ENCODE peak calls at places on chromosomes 1 and 21, in seven cellular contexts. N is CD4-positive, alpha-beta memory T cell; T is left lung; K is bronchial epithelial cell; G is MG63; Z is pancreas; L is left ventricle myocardium inferior. H is an unnamed sample. For H3K27me3, the result is how much of the 10 kb centered on the place peaks cover.

GRCh38 chr1:171583581-171584194 is 38.4 kb upstream of the MYOCOS start:
- DNase-seq in G (no peak), Z (no peak), K (peak), T (no peak), L (no peak), N (no peak), H (no peak)

GRCh38 chr1:17877316-17877715 is 122.2 kb downstream of the ACTL8 start:
- DNase-seq in G (no peak), T (no peak), N (no peak), Z (no peak), L (no peak), K (no peak), H (no peak)

GRCh38 chr1:241702436-241702835 is 50.4 kb downstream of the WDR64 start:
- DNase-seq in T (no peak), L (no peak), G (peak), K (peak), N (no peak), Z (no peak), H (no peak)

GRCh38 chr1:60813051-60813450 is 269.3 kb upstream of the NFIA start:
- DNase-seq in Z (no peak), L (no peak), G (no peak), K (no peak), N (no peak), T (no peak), H (no peak)

GRCh38 chr1:233364695-233365539 is 37.4 kb downstream of the MAP3K21 start:
- DNase-seq in L (no peak), G (no peak), T (no peak), N (no peak), K (peak), Z (no peak), H (no peak)

GRCh38 chr1:67367370-67368345 is 60.0 kb downstream of the IL12RB2 start:
- DNase-seq in N (no peak), T (no peak), K (peak), L (peak), G (no peak), Z (peak), H (no peak)

GRCh38 chr1:160205242-160205973 is at the start of gene PEA15:
- DNase-seq in G (peak), K (no peak), L (peak), Z (peak), N (peak), T (peak), H (peak)

GRCh38 chr21:36478207-36478701 is 1.7 kb downstream of the CLDN14 start:
- DNase-seq in L (no peak), T (no peak), G (peak), N (no peak), K (peak), Z (no peak), H (peak)

GRCh38 chr1:245512980-245513578 is 358.3 kb downstream of the KIF26B start:
- DNase-seq in L (no peak), G (peak), N (no peak), Z (no peak), T (no peak), K (no peak), H (peak)

GRCh38 chr1:52552236-52552504 is 722 bp downstream of the TUT4 start:
- DNase-seq in K (peak), Z (peak), T (no peak), G (peak), N (peak), L (no peak), H (peak)

GRCh38 chr1:165442653-165443052 is 2.3 kb downstream of the RXRG start:
- DNase-seq in K (no peak), G (no peak), N (no peak), L (no peak), T (no peak), Z (no peak), H (no peak)

GRCh38 chr1:165442053-165442452 is 2.9 kb downstream of the RXRG start:
- DNase-seq in L (no peak), T (no peak), N (no peak), G (no peak), Z (no peak), K (no peak), H (no peak)

GRCh38 chr1:165443539-165444289 is 1.2 kb downstream of the RXRG start:
- DNase-seq in T (no peak), N (no peak), K (no peak), Z (no peak), G (no peak), L (peak), H (no peak)

GRCh38 chr1:165439287-165439686 is 5.6 kb downstream of the RXRG start:
- DNase-seq in N (no peak), K (no peak), G (no peak), L (no peak), T (peak), Z (no peak), H (no peak)

DNA sequence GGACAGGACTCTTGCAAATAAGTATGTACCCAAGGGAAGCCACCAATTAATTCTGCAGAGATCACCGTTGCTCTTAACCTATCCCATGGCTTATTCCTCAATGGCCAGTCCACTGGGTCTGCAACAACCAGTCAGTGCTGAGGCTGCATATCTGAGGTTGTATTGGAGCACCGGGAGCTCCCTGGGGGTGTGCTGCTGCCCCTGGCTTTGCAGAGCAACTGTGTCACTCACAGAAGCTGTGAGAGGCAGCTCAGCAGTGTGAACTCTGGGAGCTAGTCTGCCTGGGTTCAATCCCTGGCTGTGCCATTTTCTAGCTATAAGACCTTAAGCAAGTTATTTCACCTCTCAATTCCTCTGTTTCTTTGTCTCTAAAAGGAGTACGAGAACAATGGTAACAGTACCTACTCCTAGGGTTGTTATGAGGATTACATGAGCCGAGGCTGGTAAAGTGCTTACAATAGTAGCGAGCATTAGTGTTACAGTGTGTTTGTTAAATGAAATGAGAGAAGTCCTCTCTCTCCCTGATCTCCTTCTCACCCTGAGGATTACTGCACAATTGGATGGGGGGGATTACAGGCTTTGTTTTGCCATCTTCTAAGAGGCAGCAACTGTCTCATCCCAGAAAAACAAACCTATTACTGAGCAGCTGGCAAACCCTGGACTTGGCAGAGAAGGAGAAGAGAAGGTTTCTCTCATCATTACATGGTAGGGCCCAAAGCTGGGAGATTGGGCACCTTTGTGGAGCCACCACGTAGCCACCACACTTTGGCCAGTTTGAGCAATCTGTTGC is 3.6 kb downstream of the RXRG start:
- DNase-seq in G (no peak), T (no peak), L (no peak), K (no peak), Z (no peak), N (no peak), H (no peak)
- H3K27me3 ChIP-seq in G (under half), T (under half), L (under half), K (under half), Z (under half), N (under half), H (under half)

DNA sequence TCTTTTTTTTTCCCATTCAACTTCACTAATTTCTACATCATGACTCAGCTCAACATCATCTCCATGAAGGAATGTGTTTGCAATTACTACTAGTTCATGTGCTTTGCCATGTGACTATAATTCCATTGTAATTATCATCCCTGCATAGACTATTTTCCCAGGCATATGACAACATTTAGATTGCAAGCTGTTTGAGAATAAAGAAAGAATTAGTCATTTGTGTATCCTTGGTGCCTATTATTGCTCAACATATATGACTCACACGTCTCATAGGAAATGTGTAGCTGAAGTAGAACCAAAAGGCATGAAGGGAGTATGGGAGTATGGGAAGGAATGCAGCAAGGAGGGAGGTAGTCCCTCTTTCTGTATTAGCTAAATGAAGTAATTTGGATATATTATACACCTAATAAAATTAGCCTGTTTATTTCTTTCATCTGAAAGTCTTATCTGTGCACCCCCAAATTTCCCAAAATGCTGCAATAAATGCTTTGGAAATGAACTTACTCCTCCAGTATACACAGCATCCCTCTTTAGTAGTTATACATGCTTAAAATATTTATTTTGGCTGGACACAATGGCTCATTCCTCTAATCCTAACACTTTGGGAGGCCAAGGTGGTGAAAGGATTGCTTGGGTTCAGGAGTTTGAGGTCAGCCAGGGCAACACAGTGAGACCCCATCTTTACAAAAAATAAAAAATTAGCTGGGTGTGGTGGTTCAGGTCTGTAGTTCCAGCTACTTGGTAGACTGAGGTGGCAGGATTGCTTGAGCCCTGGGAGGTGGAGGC is 316.9 kb upstream of the ADGRL4 start:
- DNase-seq in K (peak), L (no peak), Z (no peak), G (no peak), T (no peak), N (no peak), H (no peak)
- H3K4me3 ChIP-seq in K (no peak), L (no peak), Z (no peak), G (no peak), T (no peak), N (no peak), H (no peak)

GRCh38 chr1:25051906-25052305 is 121.8 kb upstream of the RUNX3 start:
- DNase-seq in K (no peak), G (no peak), L (no peak), N (no peak), Z (no peak), T (no peak), H (no peak)
- H3K27me3 ChIP-seq in K (under half), G (under half), L (under half), N (under half), Z (under half), T (under half), H (under half)

GRCh38 chr1:8031176-8031785 is 5.2 kb upstream of the ERRFI1 start:
- DNase-seq in K (no peak), Z (no peak), G (no peak), L (no peak), N (peak), T (no peak), H (no peak)
- H3K4me3 ChIP-seq in K (no peak), Z (no peak), G (no peak), L (no peak), N (no peak), T (no peak), H (no peak)

DNA sequence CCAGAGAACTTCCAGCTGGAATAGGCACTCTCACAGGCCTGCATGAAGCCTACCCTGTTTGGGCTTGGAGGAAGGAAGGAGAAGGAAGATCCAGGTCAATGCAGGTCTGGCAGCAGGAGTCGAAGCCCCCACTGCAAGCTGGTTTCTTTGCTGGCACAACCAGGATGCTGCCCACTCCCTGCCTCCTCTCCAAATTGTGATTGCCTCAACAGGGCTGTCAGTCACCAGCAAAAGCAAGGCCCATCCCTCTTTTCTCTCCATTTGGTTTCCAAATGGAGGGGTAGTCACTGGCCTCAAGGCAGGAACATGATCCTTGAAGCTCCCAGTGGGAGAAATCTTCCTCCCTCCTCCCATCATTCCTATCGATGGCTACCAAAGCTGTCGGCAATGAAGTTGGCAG is 37.0 kb downstream of the PACC1 start:
- DNase-seq in K (no peak), N (no peak), Z (no peak), G (no peak), T (no peak), L (no peak), H (no peak)
- H3K27me3 ChIP-seq in K (under half), N (under half), Z (under half), G (under half), T (under half), L (under half), H (under half)

DNA sequence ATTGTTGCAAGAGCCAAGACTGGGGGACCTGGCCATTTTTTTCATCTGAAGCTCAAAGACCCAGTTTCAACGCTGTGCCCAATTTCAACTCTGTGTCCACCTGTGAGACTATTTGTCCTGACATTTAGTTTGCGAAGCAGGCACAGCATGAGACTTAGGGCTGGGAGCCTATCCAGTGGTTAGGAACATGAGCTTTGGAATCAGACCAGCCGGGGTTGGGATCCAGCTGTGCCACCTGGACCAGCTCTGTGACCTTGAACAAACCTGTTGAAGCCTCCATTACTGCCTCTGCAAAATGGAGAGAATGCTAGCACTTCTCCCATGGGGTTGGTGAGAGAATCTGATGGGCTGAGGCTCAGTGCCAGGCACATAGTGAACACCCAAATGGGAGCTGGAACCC is 206.1 kb upstream of the TMEM51 start:
- DNase-seq in K (no peak), G (no peak), L (no peak), Z (no peak), T (no peak), N (no peak), H (no peak)
- H3K4me3 ChIP-seq in K (no peak), G (peak), L (no peak), Z (no peak), T (no peak), N (no peak), H (no peak)

DNA sequence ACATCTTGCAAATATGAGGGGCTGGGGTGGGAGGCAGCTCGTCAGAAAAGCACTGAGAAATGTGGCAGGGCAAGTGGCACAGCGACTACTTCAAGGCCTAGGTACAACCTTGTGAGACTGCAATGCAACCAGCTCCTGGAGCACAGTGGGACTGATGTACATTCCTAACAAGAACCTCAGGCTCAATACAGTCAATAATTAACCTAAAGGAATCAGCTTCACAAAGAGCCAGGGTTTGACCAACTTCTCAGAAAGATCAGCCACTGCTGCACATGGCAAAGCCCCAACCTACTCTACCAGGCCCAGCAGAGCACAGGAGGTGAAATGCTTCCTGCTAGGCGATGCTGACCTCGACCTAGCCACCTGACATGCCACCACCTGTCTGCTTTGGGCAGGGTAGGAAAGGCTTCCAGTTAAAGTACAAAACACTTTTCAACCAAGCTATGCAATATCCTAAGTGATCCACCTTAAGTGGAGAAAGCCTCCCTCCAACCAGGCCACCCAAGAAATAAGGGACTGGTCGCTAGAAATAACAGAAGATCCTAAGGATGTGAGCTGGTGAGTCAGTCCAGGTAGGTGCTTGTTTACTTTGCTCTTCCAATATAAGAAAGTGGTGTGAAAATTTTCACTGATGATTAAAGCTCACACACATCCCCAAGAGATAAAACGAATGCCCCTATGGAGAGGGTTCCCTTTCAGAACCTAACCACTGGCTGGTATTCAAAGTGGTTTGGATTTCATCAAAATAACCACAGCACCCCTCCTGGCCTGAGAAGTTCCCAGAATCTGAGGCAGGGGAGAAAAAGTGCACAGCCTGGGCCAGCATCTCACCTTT is 2.1 kb downstream of the RIPK4 start:
- DNase-seq in K (peak), L (no peak), G (no peak), T (no peak), N (no peak), Z (peak), H (no peak)
- H3K27me3 ChIP-seq in K (under half), L (half or more), G (under half), T (under half), N (under half), Z (under half), H (under half)

GRCh38 chr1:31241321-31241720 is 1.6 kb upstream of the NKAIN1 start:
- DNase-seq in G (no peak), Z (no peak), N (no peak), K (no peak), L (no peak), T (no peak), H (no peak)

GRCh38 chr1:31238986-31239613 is 587 bp downstream of the NKAIN1 start:
- DNase-seq in T (peak), L (no peak), Z (no peak), K (no peak), G (peak), N (no peak), H (no peak)

GRCh38 chr1:31243451-31244286 is 4.0 kb upstream of the NKAIN1 start:
- DNase-seq in Z (peak), T (no peak), K (no peak), N (no peak), L (no peak), G (peak), H (no peak)

GRCh38 chr1:31238612-31238985 is 1.1 kb downstream of the NKAIN1 start:
- DNase-seq in K (no peak), T (no peak), G (no peak), L (no peak), N (no peak), Z (no peak), H (no peak)

DNA sequence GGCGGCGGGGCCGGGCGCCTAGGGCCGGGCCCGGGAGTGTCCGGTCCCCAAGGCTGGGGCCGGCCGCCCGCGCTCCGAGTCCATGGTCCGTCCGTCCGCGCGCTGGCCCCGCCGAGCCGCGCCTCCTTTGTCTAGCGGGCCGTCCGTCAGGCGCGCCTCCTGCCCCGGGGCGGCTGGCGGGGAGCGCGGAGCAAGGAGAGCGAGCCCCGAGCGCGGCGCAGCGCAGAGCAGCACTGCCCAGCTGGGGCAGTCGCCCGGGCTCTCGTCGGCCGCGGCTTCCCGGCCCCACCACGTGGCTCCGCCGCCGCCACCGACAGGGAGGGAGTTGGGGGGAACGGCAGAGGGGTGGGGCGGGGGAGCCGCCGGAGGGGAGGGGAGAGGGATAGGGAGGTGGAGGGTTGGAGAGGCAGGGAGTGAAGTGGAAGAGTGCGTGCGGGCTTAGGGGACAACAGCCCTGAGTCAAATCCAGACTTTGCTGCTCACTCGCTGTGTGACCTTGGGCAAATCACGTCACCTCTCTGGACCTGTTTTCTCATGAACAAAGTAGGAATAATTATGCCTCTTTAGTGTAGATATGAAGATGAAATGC is at the start of gene NKAIN1:
- DNase-seq in K (no peak), Z (no peak), L (no peak), T (peak), G (peak), N (no peak), H (no peak)
- H3K4me3 ChIP-seq in K (peak), Z (no peak), L (peak), T (no peak), G (peak), N (no peak), H (peak)

GRCh38 chr1:203354246-203354645 is 3.3 kb upstream of the FMOD start:
- DNase-seq in N (no peak), K (no peak), L (no peak), G (peak), T (no peak), Z (no peak), H (no peak)

GRCh38 chr1:203349757-203350522 is 982 bp downstream of the FMOD start:
- DNase-seq in G (no peak), T (peak), Z (no peak), N (no peak), L (no peak), K (no peak), H (no peak)

GRCh38 chr1:203349166-203349565 is 1.8 kb downstream of the FMOD start:
- DNase-seq in T (no peak), Z (no peak), N (no peak), G (no peak), L (no peak), K (no peak), H (no peak)

GRCh38 chr1:203351037-203351625 is at the start of gene FMOD:
- DNase-seq in L (peak), Z (peak), T (no peak), K (peak), N (no peak), G (no peak), H (no peak)

DNA sequence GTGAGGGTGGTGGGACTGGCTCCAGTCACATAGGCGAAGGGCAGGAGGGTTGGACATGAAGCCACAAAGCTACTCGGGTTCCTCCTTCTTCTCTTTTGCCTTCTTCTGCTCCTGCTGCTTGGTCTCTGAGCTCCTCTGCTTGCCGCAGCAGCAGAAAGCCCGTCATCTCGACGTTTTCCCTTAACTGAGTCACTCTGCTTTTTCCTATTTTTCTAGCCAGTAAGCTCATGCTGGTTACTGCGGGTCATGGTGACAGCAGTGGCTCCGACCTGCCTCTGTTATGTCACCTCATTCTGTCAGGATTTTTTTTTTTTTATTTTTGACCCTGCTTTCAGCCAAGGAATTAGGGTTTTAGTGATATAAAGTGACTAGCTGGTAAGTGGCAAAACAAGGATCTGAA is 2.6 kb upstream of the FMOD start:
- DNase-seq in Z (no peak), G (no peak), L (no peak), K (no peak), T (no peak), N (no peak), H (no peak)
- H3K27me3 ChIP-seq in Z (under half), G (under half), L (under half), K (under half), T (under half), N (under half), H (under half)